ENCODE peak calls at places on chromosome 21, in eight cellular contexts. M is NCI-H774, K is RWPE2, Y is posterior cingulate gyrus, C is IMR-90, T is nucleus accumbens, J is AG04450, R is right cardiac atrium. W is an unnamed sample.

GRCh38 chr21:33245289-33245918 is 15.7 kb downstream of the IFNAR2 start:
- DNase-seq in M (no peak), K (no peak), Y (no peak), C (no peak), T (no peak), J (no peak), R (no peak), W (no peak)

GRCh38 chr21:41342035-41342434 is 19.8 kb upstream of the MX2 start:
- DNase-seq in M (no peak), K (no peak), Y (no peak), C (no peak), T (no peak), J (no peak), R (no peak), W (no peak)

GRCh38 chr21:41762236-41762635 is 4.6 kb downstream of the RIPK4 start:
- DNase-seq in M (no peak), K (no peak), Y (no peak), C (no peak), T (no peak), J (no peak), R (no peak), W (no peak)

GRCh38 chr21:43207043-43207315 is 38.2 kb downstream of the CRYAA start:
- DNase-seq in M (no peak), K (peak), Y (no peak), C (no peak), T (no peak), J (no peak), R (no peak), W (no peak)

GRCh38 chr21:32975811-32976507 is 49.8 kb upstream of the OLIG2 start:
- DNase-seq in M (no peak), K (no peak), Y (no peak), C (no peak), T (no peak), J (no peak), R (no peak), W (no peak)

GRCh38 chr21:44550807-44551206 is 498 bp downstream of the KRTAP10-2 start:
- DNase-seq in M (no peak), K (no peak), Y (no peak), C (no peak), T (no peak), J (no peak), R (peak), W (no peak)

GRCh38 chr21:44085491-44086321 is 21.5 kb upstream of the PWP2 start:
- DNase-seq in M (no peak), K (no peak), Y (peak), C (no peak), T (no peak), J (no peak), R (no peak), W (peak)

GRCh38 chr21:35922618-35923017 is 137.7 kb downstream of the SETD4 start:
- DNase-seq in M (no peak), K (no peak), Y (no peak), C (peak), T (no peak), J (no peak), R (no peak), W (no peak)

GRCh38 chr21:36980280-36981048 is 14.0 kb upstream of the HLCS start:
- DNase-seq in M (peak), K (no peak), Y (no peak), C (no peak), T (no peak), J (no peak), R (peak), W (peak)

GRCh38 chr21:42363331-42363730 is 3.0 kb downstream of the TFF1 start:
- DNase-seq in M (no peak), K (no peak), Y (no peak), C (no peak), T (no peak), J (no peak), R (no peak), W (no peak)

GRCh38 chr21:36729301-36729970 is 30.5 kb downstream of the SIM2 start:
- DNase-seq in M (no peak), K (no peak), Y (no peak), C (no peak), T (no peak), J (no peak), R (no peak), W (no peak)

GRCh38 chr21:42641311-42642218 is 11.9 kb upstream of the PDE9A start:
- DNase-seq in M (no peak), K (no peak), Y (peak), C (no peak), T (no peak), J (no peak), R (no peak), W (peak)

GRCh38 chr21:41369915-41370839 is 8.3 kb downstream of the MX2 start:
- DNase-seq in M (peak), K (no peak), Y (no peak), C (no peak), T (no peak), J (no peak), R (peak), W (peak)